ENCODE peak calls at places on chromosome 18, in seven cellular contexts. Z is globus pallidus, X is H9, T is left lobe of liver, V is fibroblast of lung, H is cerebellar cortex, L is SW 1271. E is an unnamed sample.

GRCh38 chr18:24126155-24126947 is 12.5 kb upstream of the CABYR start:
- DNase-seq in X (no peak), Z (no peak), H (no peak), L (no peak), T (no peak), V (peak; percentile 33), E (no peak)

GRCh38 chr18:61569176-61569892 is 236.1 kb downstream of the CDH20 start:
- DNase-seq in L (peak; percentile 26), H (peak; percentile 96), Z (no peak), T (no peak), X (no peak), V (peak; percentile 76), E (no peak)

GRCh38 chr18:35024965-35025364 is 16.2 kb upstream of the MAPRE2 start:
- DNase-seq in T (peak; percentile 85), L (no peak), X (no peak), V (peak; percentile 97), H (no peak), Z (no peak), E (no peak)

GRCh38 chr18:23422751-23423418 is 30.2 kb upstream of the RIOK3 start:
- DNase-seq in H (peak; percentile 33), L (peak; percentile 43), Z (no peak), X (no peak), V (peak; percentile 21), T (peak; percentile 54), E (peak; percentile 71)

GRCh38 chr18:14221689-14222088 is 89.5 kb upstream of the ZNF519 start:
- DNase-seq in T (no peak), H (no peak), L (no peak), Z (no peak), X (no peak), V (no peak), E (no peak)

GRCh38 chr18:74303306-74303705 is 11.5 kb upstream of the CYB5A start:
- DNase-seq in T (no peak), X (no peak), Z (no peak), L (no peak), V (no peak), H (no peak), E (no peak)

GRCh38 chr18:78939105-78939504 is 40.5 kb upstream of the SALL3 start:
- DNase-seq in L (no peak), T (no peak), Z (no peak), H (no peak), V (no peak), X (no peak), E (no peak)

GRCh38 chr18:60064271-60064670 is 164.5 kb downstream of the PMAIP1 start:
- DNase-seq in T (no peak), V (no peak), X (no peak), L (no peak), H (no peak), Z (no peak), E (no peak)

GRCh38 chr18:41323044-41323443 is 632.0 kb upstream of the PIK3C3 start:
- DNase-seq in H (no peak), V (peak; percentile 39), Z (no peak), X (no peak), T (no peak), L (peak; percentile 6), E (no peak)

GRCh38 chr18:39648616-39649015 is 2083.0 kb upstream of the CELF4 start:
- DNase-seq in Z (no peak), X (no peak), L (no peak), T (no peak), H (no peak), V (no peak), E (no peak)

GRCh38 chr18:38940863-38941531 is 1375.4 kb upstream of the CELF4 start:
- DNase-seq in Z (no peak), H (no peak), L (peak; percentile 66), X (no peak), V (peak; percentile 69), T (no peak), E (no peak)

GRCh38 chr18:2908166-2908945 is 61.5 kb downstream of the EMILIN2 start:
- DNase-seq in Z (no peak), X (no peak), T (no peak), V (no peak), H (no peak), L (no peak), E (no peak)

GRCh38 chr18:13516855-13517254 is 209.5 kb downstream of the FAM210A start:
- DNase-seq in V (no peak), L (no peak), X (no peak), H (no peak), Z (no peak), T (no peak), E (no peak)

GRCh38 chr18:12092398-12093229 is 1.0 kb upstream of the ANKRD62 start:
- DNase-seq in X (peak; percentile 72), L (no peak), Z (no peak), V (no peak), T (peak; percentile 77), H (peak; percentile 17), E (no peak)

GRCh38 chr18:31581498-31582197 is 10.0 kb upstream of the TTR start:
- DNase-seq in L (peak; percentile 9), Z (no peak), V (peak; percentile 4), H (no peak), X (no peak), T (peak; percentile 87), E (no peak)

GRCh38 chr18:40413160-40413559 is 1541.9 kb upstream of the PIK3C3 start:
- DNase-seq in H (peak; percentile 71), Z (peak; percentile 43), X (peak; percentile 47), T (no peak), L (peak; percentile 8), V (peak; percentile 72), E (no peak)

GRCh38 chr18:12038661-12039417 is 54.8 kb upstream of the ANKRD62 start:
- DNase-seq in L (peak; percentile 53), V (peak; percentile 76), H (peak; percentile 70), X (peak; percentile 87), Z (peak; percentile 61), T (peak; percentile 90), E (peak; percentile 55)

GRCh38 chr18:27017901-27018500 is 152.5 kb upstream of the AQP4 start:
- DNase-seq in L (peak; percentile 35), V (no peak), Z (peak; percentile 26), H (peak; percentile 12), X (no peak), T (no peak), E (no peak)

GRCh38 chr18:70332694-70333093 is 43.8 kb downstream of the SOCS6 start:
- DNase-seq in H (no peak), Z (no peak), L (no peak), T (no peak), V (peak; percentile 67), X (no peak), E (no peak)

GRCh38 chr18:22311301-22311700 is 106.4 kb downstream of the CTAGE1 start:
- DNase-seq in T (no peak), Z (no peak), H (no peak), X (no peak), V (peak; percentile 89), L (no peak), E (no peak)

GRCh38 chr18:6056171-6056932 is 161.0 kb upstream of the TMEM200C start:
- DNase-seq in Z (no peak), L (no peak), H (no peak), V (peak; percentile 65), X (no peak), T (no peak), E (no peak)

GRCh38 chr18:54671291-54671881 is 80.3 kb downstream of the DYNAP start:
- DNase-seq in V (peak; percentile 62), T (no peak), L (peak; percentile 34), X (no peak), H (peak; percentile 35), Z (peak; percentile 38), E (no peak)

GRCh38 chr18:63198098-63198760 is 121.3 kb downstream of the BCL2 start:
- DNase-seq in X (no peak), V (no peak), L (no peak), H (no peak), Z (no peak), T (no peak), E (no peak)

GRCh38 chr18:59200787-59201186 is 19.2 kb upstream of the GRP start:
- DNase-seq in H (no peak), X (no peak), L (no peak), V (no peak), Z (no peak), T (no peak), E (no peak)

E was measured in BE2C.